ENCODE peak calls at places on chromosomes 13 and 19, in eight cellular contexts. One of them, this sample, is unnamed.

GRCh38 chr13:93450226-93450625 is 223.6 kb downstream of the GPC6 start:
- DNase-seq in breast epithelium: no peak
- DNase-seq in vagina: no peak
- DNase-seq in HepG2: no peak
- DNase-seq in HCT116: no peak
- DNase-seq in K562: no peak
- DNase-seq in endothelial cell of umbilical vein: no peak
- DNase-seq in sigmoid colon: no peak
- DNase-seq in this sample: no peak

GRCh38 chr13:100815476-100816046 is 141.0 kb upstream of the TMTC4 start:
- DNase-seq in sigmoid colon: no peak
- DNase-seq in endothelial cell of umbilical vein: no peak
- DNase-seq in breast epithelium: no peak
- DNase-seq in vagina: no peak
- DNase-seq in HCT116: no peak
- DNase-seq in HepG2: no peak
- DNase-seq in K562: no peak
- DNase-seq in this sample: no peak

GRCh38 chr19:45876411-45877197 is 9.3 kb downstream of the IRF2BP1 start:
- DNase-seq in sigmoid colon: peak
- DNase-seq in breast epithelium: peak
- DNase-seq in endothelial cell of umbilical vein: peak
- DNase-seq in vagina: no peak
- DNase-seq in HepG2: peak
- DNase-seq in K562: peak
- DNase-seq in HCT116: no peak
- DNase-seq in this sample: no peak

GRCh38 chr19:3684817-3685410 is 15.4 kb downstream of the PIP5K1C start:
- DNase-seq in endothelial cell of umbilical vein: no peak
- DNase-seq in vagina: no peak
- DNase-seq in breast epithelium: no peak
- DNase-seq in HepG2: no peak
- DNase-seq in K562: no peak
- DNase-seq in sigmoid colon: no peak
- DNase-seq in HCT116: no peak
- DNase-seq in this sample: no peak

GRCh38 chr13:84651288-84651687 is 769.0 kb upstream of the SLITRK1 start:
- DNase-seq in HepG2: peak
- DNase-seq in sigmoid colon: no peak
- DNase-seq in K562: no peak
- DNase-seq in endothelial cell of umbilical vein: no peak
- DNase-seq in breast epithelium: no peak
- DNase-seq in vagina: no peak
- DNase-seq in HCT116: no peak
- DNase-seq in this sample: no peak

GRCh38 chr13:105814902-105815250 is 720.6 kb downstream of the EFNB2 start:
- DNase-seq in K562: no peak
- DNase-seq in vagina: no peak
- DNase-seq in sigmoid colon: no peak
- DNase-seq in breast epithelium: no peak
- DNase-seq in HepG2: no peak
- DNase-seq in HCT116: no peak
- DNase-seq in endothelial cell of umbilical vein: no peak
- DNase-seq in this sample: no peak

GRCh38 chr13:27638521-27638920 is 16.8 kb downstream of the POLR1D start:
- DNase-seq in K562: no peak
- DNase-seq in HCT116: no peak
- DNase-seq in breast epithelium: no peak
- DNase-seq in vagina: no peak
- DNase-seq in sigmoid colon: no peak
- DNase-seq in endothelial cell of umbilical vein: peak
- DNase-seq in HepG2: no peak
- DNase-seq in this sample: no peak

GRCh38 chr19:55958356-55958755 is 10.7 kb downstream of the NLRP8 start:
- DNase-seq in endothelial cell of umbilical vein: no peak
- DNase-seq in breast epithelium: peak
- DNase-seq in HepG2: peak
- DNase-seq in K562: no peak
- DNase-seq in HCT116: no peak
- DNase-seq in vagina: no peak
- DNase-seq in sigmoid colon: no peak
- DNase-seq in this sample: no peak

GRCh38 chr13:76884167-76884566 is 2.0 kb downstream of the KCTD12 start:
- DNase-seq in K562: no peak
- DNase-seq in sigmoid colon: peak
- DNase-seq in endothelial cell of umbilical vein: peak
- DNase-seq in breast epithelium: no peak
- DNase-seq in vagina: no peak
- DNase-seq in HepG2: no peak
- DNase-seq in HCT116: no peak
- DNase-seq in this sample: no peak

GRCh38 chr19:58021541-58022282 is 12.1 kb upstream of the ZSCAN1 start:
- DNase-seq in sigmoid colon: peak
- DNase-seq in vagina: no peak
- DNase-seq in breast epithelium: peak
- DNase-seq in endothelial cell of umbilical vein: peak
- DNase-seq in K562: peak
- DNase-seq in HepG2: peak
- DNase-seq in HCT116: no peak
- DNase-seq in this sample: no peak

GRCh38 chr19:17455711-17456123 is 5.0 kb downstream of the NXNL1 start:
- DNase-seq in sigmoid colon: no peak
- DNase-seq in HepG2: no peak
- DNase-seq in vagina: no peak
- DNase-seq in endothelial cell of umbilical vein: no peak
- DNase-seq in HCT116: no peak
- DNase-seq in breast epithelium: no peak
- DNase-seq in K562: peak
- DNase-seq in this sample: no peak

GRCh38 chr13:110420626-110421025 is 113.5 kb downstream of the COL4A2 start:
- DNase-seq in endothelial cell of umbilical vein: peak
- DNase-seq in vagina: no peak
- DNase-seq in breast epithelium: no peak
- DNase-seq in HepG2: no peak
- DNase-seq in HCT116: no peak
- DNase-seq in sigmoid colon: no peak
- DNase-seq in K562: no peak
- DNase-seq in this sample: no peak

GRCh38 chr19:42762782-42763181 is 2.7 kb downstream of the PSG8 start:
- DNase-seq in vagina: no peak
- DNase-seq in HepG2: no peak
- DNase-seq in HCT116: no peak
- DNase-seq in sigmoid colon: no peak
- DNase-seq in endothelial cell of umbilical vein: no peak
- DNase-seq in K562: no peak
- DNase-seq in breast epithelium: no peak
- DNase-seq in this sample: no peak

GRCh38 chr19:5447700-5448311 is 7.4 kb upstream of the ZNRF4 start:
- DNase-seq in HCT116: no peak
- DNase-seq in breast epithelium: no peak
- DNase-seq in sigmoid colon: no peak
- DNase-seq in HepG2: no peak
- DNase-seq in K562: no peak
- DNase-seq in vagina: no peak
- DNase-seq in endothelial cell of umbilical vein: no peak
- DNase-seq in this sample: no peak

GRCh38 chr19:13016245-13016627 is 21.0 kb downstream of the NFIX start:
- DNase-seq in vagina: no peak
- DNase-seq in HepG2: no peak
- DNase-seq in HCT116: no peak
- DNase-seq in K562: no peak
- DNase-seq in endothelial cell of umbilical vein: no peak
- DNase-seq in breast epithelium: no peak
- DNase-seq in sigmoid colon: no peak
- DNase-seq in this sample: no peak

GRCh38 chr19:13016628-13017305 is 21.5 kb downstream of the NFIX start:
- DNase-seq in HepG2: no peak
- DNase-seq in sigmoid colon: no peak
- DNase-seq in HCT116: no peak
- DNase-seq in K562: peak
- DNase-seq in endothelial cell of umbilical vein: no peak
- DNase-seq in breast epithelium: no peak
- DNase-seq in vagina: no peak
- DNase-seq in this sample: no peak

GRCh38 chr19:13014101-13014920 is 19.0 kb downstream of the NFIX start:
- DNase-seq in vagina: no peak
- DNase-seq in HepG2: no peak
- DNase-seq in K562: no peak
- DNase-seq in HCT116: no peak
- DNase-seq in endothelial cell of umbilical vein: no peak
- DNase-seq in breast epithelium: no peak
- DNase-seq in sigmoid colon: no peak
- DNase-seq in this sample: no peak

GRCh38 chr19:13014921-13015280 is 19.6 kb downstream of the NFIX start:
- DNase-seq in vagina: no peak
- DNase-seq in endothelial cell of umbilical vein: no peak
- DNase-seq in breast epithelium: no peak
- DNase-seq in K562: no peak
- DNase-seq in HCT116: no peak
- DNase-seq in sigmoid colon: no peak
- DNase-seq in HepG2: no peak
- DNase-seq in this sample: no peak

DNA sequence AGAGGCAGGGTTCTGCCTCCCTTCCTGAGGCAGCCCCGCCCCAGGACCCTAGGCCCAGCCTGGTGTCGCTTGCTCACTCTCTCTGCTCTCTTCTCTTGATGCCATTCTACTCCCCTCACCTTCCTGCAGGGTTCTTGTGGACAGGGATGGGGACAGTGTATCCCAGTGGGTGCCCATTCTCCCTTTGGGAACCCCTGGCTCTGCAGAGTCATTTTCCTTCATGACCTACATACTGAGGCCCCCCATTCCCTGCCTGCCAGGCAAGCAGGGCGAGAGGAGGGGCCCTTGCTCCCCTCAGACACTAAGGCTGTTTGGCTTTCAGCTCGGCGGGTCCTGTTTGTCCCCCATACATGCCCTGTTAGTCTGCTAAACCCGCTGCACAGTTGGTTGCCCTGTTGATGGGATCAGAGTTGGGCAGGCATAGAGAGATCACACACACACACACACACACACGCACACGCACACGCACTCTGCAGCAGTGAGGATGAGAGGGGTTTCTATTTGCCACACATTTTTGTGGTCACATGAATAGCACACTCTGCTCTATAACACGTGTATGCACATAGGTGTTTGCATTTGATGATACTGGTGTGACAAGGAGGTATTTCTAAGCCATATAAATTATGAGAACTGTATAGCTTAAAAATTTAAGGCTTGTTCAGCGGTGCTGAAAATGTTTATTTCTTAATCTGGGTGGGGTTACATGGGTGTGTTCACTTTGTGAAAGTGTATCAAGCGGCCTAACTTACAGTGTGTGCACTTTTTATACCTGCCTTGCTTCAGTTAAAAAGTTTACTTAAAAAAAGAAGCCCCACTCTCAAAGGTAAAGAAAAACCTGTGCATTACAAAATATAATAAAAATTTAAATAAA is 20.3 kb downstream of the NFIX start:
- DNase-seq in K562: no peak
- DNase-seq in HepG2: no peak
- DNase-seq in breast epithelium: no peak
- DNase-seq in vagina: no peak
- DNase-seq in endothelial cell of umbilical vein: no peak
- DNase-seq in sigmoid colon: no peak
- DNase-seq in HCT116: no peak
- DNase-seq in this sample: no peak
- H3K27ac ChIP-seq in K562: peak
- H3K27ac ChIP-seq in HepG2: no peak
- H3K27ac ChIP-seq in breast epithelium: peak
- H3K27ac ChIP-seq in vagina: peak
- H3K27ac ChIP-seq in endothelial cell of umbilical vein: no peak
- H3K27ac ChIP-seq in sigmoid colon: peak
- H3K27ac ChIP-seq in HCT116: no peak
- H3K27ac ChIP-seq in this sample: peak

DNA sequence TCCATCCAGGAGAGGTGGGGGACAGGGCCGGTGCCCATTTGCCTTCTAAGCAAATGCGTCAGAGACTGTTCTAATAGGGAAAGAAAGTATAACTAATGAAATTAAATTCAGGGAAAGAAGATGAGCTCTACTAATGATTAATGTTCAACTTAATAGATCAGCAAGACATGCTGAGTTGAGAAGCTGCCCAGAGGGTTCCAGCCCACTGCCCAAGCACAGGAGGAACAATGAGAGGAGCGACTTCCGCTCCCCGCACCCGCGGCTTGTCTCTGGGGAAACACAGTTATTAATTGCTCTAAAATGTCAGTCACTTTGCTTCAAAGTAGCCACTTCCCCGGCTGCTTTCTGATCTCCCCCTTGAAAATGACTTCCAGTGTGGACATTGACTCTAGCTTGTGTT is 331.3 kb downstream of the UQCRFS1 start:
- DNase-seq in HepG2: no peak
- DNase-seq in endothelial cell of umbilical vein: no peak
- DNase-seq in breast epithelium: no peak
- DNase-seq in K562: no peak
- DNase-seq in vagina: no peak
- DNase-seq in HCT116: no peak
- DNase-seq in sigmoid colon: no peak
- DNase-seq in this sample: no peak
- TF ChIP-seq POLR2A in HepG2: no peak
- TF ChIP-seq POLR2A in endothelial cell of umbilical vein: no peak
- TF ChIP-seq POLR2A in breast epithelium: no peak
- TF ChIP-seq POLR2A in K562: no peak
- TF ChIP-seq POLR2A in vagina: no peak
- TF ChIP-seq POLR2A in HCT116: no peak
- TF ChIP-seq POLR2A in sigmoid colon: no peak
- TF ChIP-seq POLR2A in this sample: no peak

GRCh38 chr19:51983361-51983760 is 3.3 kb downstream of the ZNF350 start:
- DNase-seq in endothelial cell of umbilical vein: no peak
- DNase-seq in K562: no peak
- DNase-seq in HCT116: no peak
- DNase-seq in vagina: no peak
- DNase-seq in breast epithelium: no peak
- DNase-seq in sigmoid colon: no peak
- DNase-seq in HepG2: no peak
- DNase-seq in this sample: no peak

GRCh38 chr19:51986309-51987291 is at the start of gene ZNF350:
- DNase-seq in vagina: peak
- DNase-seq in HCT116: peak
- DNase-seq in endothelial cell of umbilical vein: peak
- DNase-seq in K562: peak
- DNase-seq in breast epithelium: peak
- DNase-seq in sigmoid colon: peak
- DNase-seq in HepG2: peak
- DNase-seq in this sample: peak
- TF ChIP-seq POLR2AphosphoS5 in vagina: peak
- TF ChIP-seq POLR2AphosphoS5 in HCT116: no peak
- TF ChIP-seq POLR2AphosphoS5 in endothelial cell of umbilical vein: peak
- TF ChIP-seq POLR2AphosphoS5 in K562: peak
- TF ChIP-seq POLR2AphosphoS5 in breast epithelium: peak
- TF ChIP-seq POLR2AphosphoS5 in sigmoid colon: peak
- TF ChIP-seq POLR2AphosphoS5 in HepG2: peak
- TF ChIP-seq POLR2AphosphoS5 in this sample: peak

DNA sequence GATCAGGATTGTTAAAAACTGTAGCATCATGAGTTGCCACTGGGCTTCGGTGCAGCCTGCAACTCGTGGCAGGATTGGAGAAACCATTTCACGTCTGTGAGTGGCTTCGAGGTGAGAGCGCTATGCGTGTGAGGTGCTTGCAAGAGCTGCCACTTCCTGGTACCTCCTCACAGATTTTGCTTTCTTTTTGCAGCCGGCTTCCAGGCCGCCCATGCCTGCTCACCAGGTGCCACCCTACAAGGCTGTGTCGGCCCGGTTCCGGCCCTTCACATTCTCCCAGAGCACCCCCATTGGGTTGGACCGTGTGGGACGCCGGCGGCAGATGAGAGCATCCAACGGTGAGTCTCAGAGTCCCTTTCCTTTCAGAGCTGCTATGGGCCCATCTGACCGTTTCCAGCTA is 57.9 kb upstream of the C1QTNF9 start:
- DNase-seq in sigmoid colon: peak
- DNase-seq in K562: no peak
- DNase-seq in HCT116: no peak
- DNase-seq in vagina: no peak
- DNase-seq in breast epithelium: no peak
- DNase-seq in HepG2: no peak
- DNase-seq in endothelial cell of umbilical vein: no peak
- DNase-seq in this sample: no peak
- H3K27ac ChIP-seq in sigmoid colon: no peak
- H3K27ac ChIP-seq in K562: no peak
- H3K27ac ChIP-seq in HCT116: no peak
- H3K27ac ChIP-seq in vagina: no peak
- H3K27ac ChIP-seq in breast epithelium: no peak
- H3K27ac ChIP-seq in HepG2: no peak
- H3K27ac ChIP-seq in endothelial cell of umbilical vein: no peak
- H3K27ac ChIP-seq in this sample: no peak

This sample was measured in suprapubic skin.